ENCODE peak calls at places on chromosomes 7 and 10, in eight cellular contexts. One of them, this sample, is unnamed.

GRCh38 chr7:28605427-28605826 is 193.1 kb downstream of the CREB5 start:
- DNase-seq in GM12878: no peak
- DNase-seq in A549: no peak
- DNase-seq in WTC11: no peak
- DNase-seq in SK-N-SH: no peak
- DNase-seq in IMR-90: no peak
- DNase-seq in HepG2: no peak
- DNase-seq in K562: no peak
- DNase-seq in this sample: no peak

GRCh38 chr7:151137076-151137611 is 30.4 kb downstream of the GBX1 start:
- DNase-seq in GM12878: no peak
- DNase-seq in A549: no peak
- DNase-seq in WTC11: peak
- DNase-seq in SK-N-SH: peak
- DNase-seq in IMR-90: no peak
- DNase-seq in HepG2: no peak
- DNase-seq in K562: no peak
- DNase-seq in this sample: no peak

GRCh38 chr7:150378115-150378852 is 846 bp upstream of the ZNF775 start:
- DNase-seq in GM12878: no peak
- DNase-seq in A549: peak
- DNase-seq in WTC11: peak
- DNase-seq in SK-N-SH: peak
- DNase-seq in IMR-90: peak
- DNase-seq in HepG2: peak
- DNase-seq in K562: peak
- DNase-seq in this sample: peak

GRCh38 chr7:73512018-73512780 is 9.9 kb downstream of the BAZ1B start:
- DNase-seq in GM12878: no peak
- DNase-seq in A549: no peak
- DNase-seq in WTC11: no peak
- DNase-seq in SK-N-SH: no peak
- DNase-seq in IMR-90: peak
- DNase-seq in HepG2: no peak
- DNase-seq in K562: peak
- DNase-seq in this sample: no peak

GRCh38 chr7:27680610-27681009 is 17.9 kb upstream of the HIBADH start:
- DNase-seq in GM12878: no peak
- DNase-seq in A549: no peak
- DNase-seq in WTC11: no peak
- DNase-seq in SK-N-SH: no peak
- DNase-seq in IMR-90: no peak
- DNase-seq in HepG2: no peak
- DNase-seq in K562: no peak
- DNase-seq in this sample: no peak

GRCh38 chr7:142948603-142949002 is 9.3 kb downstream of the LLCFC1 start:
- DNase-seq in GM12878: no peak
- DNase-seq in A549: no peak
- DNase-seq in WTC11: no peak
- DNase-seq in SK-N-SH: no peak
- DNase-seq in IMR-90: no peak
- DNase-seq in HepG2: no peak
- DNase-seq in K562: no peak
- DNase-seq in this sample: no peak

GRCh38 chr10:32139223-32140073 is 83.2 kb upstream of the KIF5B start:
- DNase-seq in GM12878: no peak
- DNase-seq in A549: peak
- DNase-seq in WTC11: peak
- DNase-seq in SK-N-SH: peak
- DNase-seq in IMR-90: peak
- DNase-seq in HepG2: peak
- DNase-seq in K562: peak
- DNase-seq in this sample: peak

GRCh38 chr7:149282331-149282655 is 20.3 kb downstream of the ZNF783 start:
- DNase-seq in GM12878: no peak
- DNase-seq in A549: no peak
- DNase-seq in WTC11: no peak
- DNase-seq in SK-N-SH: no peak
- DNase-seq in IMR-90: no peak
- DNase-seq in HepG2: no peak
- DNase-seq in K562: no peak
- DNase-seq in this sample: no peak

GRCh38 chr10:118500477-118501104 is 94.9 kb downstream of the PRLHR start:
- DNase-seq in GM12878: no peak
- DNase-seq in A549: no peak
- DNase-seq in WTC11: no peak
- DNase-seq in SK-N-SH: peak
- DNase-seq in IMR-90: no peak
- DNase-seq in HepG2: no peak
- DNase-seq in K562: no peak
- DNase-seq in this sample: no peak

GRCh38 chr7:24882989-24883631 is 96.9 kb downstream of the OSBPL3 start:
- DNase-seq in GM12878: no peak
- DNase-seq in A549: no peak
- DNase-seq in WTC11: no peak
- DNase-seq in SK-N-SH: no peak
- DNase-seq in IMR-90: peak
- DNase-seq in HepG2: no peak
- DNase-seq in K562: no peak
- DNase-seq in this sample: no peak

GRCh38 chr10:31599626-31600504 is 280.8 kb downstream of the ZEB1 start:
- DNase-seq in GM12878: no peak
- DNase-seq in A549: no peak
- DNase-seq in WTC11: no peak
- DNase-seq in SK-N-SH: no peak
- DNase-seq in IMR-90: peak
- DNase-seq in HepG2: no peak
- DNase-seq in K562: no peak
- DNase-seq in this sample: no peak

GRCh38 chr10:30430544-30431298 is 3.3 kb upstream of the MAP3K8 start:
- DNase-seq in GM12878: no peak
- DNase-seq in A549: no peak
- DNase-seq in WTC11: no peak
- DNase-seq in SK-N-SH: no peak
- DNase-seq in IMR-90: no peak
- DNase-seq in HepG2: no peak
- DNase-seq in K562: no peak
- DNase-seq in this sample: no peak

GRCh38 chr10:92239600-92240288 is 51.1 kb downstream of the CPEB3 start:
- DNase-seq in GM12878: no peak
- DNase-seq in A549: no peak
- DNase-seq in WTC11: peak
- DNase-seq in SK-N-SH: peak
- DNase-seq in IMR-90: peak
- DNase-seq in HepG2: no peak
- DNase-seq in K562: no peak
- DNase-seq in this sample: peak

GRCh38 chr10:3758491-3758970 is 26.5 kb downstream of the KLF6 start:
- DNase-seq in GM12878: no peak
- DNase-seq in A549: no peak
- DNase-seq in WTC11: no peak
- DNase-seq in SK-N-SH: no peak
- DNase-seq in IMR-90: no peak
- DNase-seq in HepG2: no peak
- DNase-seq in K562: no peak
- DNase-seq in this sample: no peak
- TF ChIP-seq USF2 in GM12878: no peak
- TF ChIP-seq USF2 in A549: no peak
- TF ChIP-seq USF2 in WTC11: no peak
- TF ChIP-seq USF2 in SK-N-SH: no peak
- TF ChIP-seq USF2 in IMR-90: no peak
- TF ChIP-seq USF2 in HepG2: no peak
- TF ChIP-seq USF2 in K562: no peak
- TF ChIP-seq USF2 in this sample: no peak

DNA sequence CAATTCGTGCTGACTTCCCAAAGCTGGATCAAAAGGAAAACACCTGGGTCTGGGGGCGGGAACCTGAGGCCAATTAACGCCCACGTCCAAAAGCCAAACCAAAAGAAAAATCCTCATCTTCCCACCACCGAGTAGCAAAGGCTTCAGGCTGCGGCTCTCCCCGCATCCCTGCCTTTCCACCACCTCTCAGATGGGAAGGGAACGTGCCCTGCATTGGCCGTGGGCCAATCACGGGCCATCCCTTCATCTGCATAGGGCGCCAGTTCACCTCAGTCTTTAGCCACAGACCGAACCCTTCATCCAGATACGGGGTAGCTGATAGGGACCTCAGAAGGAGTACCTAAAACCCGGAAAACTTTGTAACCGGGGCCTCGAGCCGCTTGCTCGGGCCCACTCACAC is 602 bp downstream of the PRPF18 start:
- DNase-seq in GM12878: no peak
- DNase-seq in A549: no peak
- DNase-seq in WTC11: no peak
- DNase-seq in SK-N-SH: peak
- DNase-seq in IMR-90: no peak
- DNase-seq in HepG2: peak
- DNase-seq in K562: peak
- DNase-seq in this sample: no peak
- TF ChIP-seq USF2 in GM12878: no peak
- TF ChIP-seq USF2 in A549: no peak
- TF ChIP-seq USF2 in WTC11: no peak
- TF ChIP-seq USF2 in SK-N-SH: no peak
- TF ChIP-seq USF2 in IMR-90: no peak
- TF ChIP-seq USF2 in HepG2: no peak
- TF ChIP-seq USF2 in K562: no peak
- TF ChIP-seq USF2 in this sample: no peak

GRCh38 chr7:97959046-97959445 is 30.9 kb downstream of the OCM2 start:
- DNase-seq in GM12878: no peak
- DNase-seq in A549: no peak
- DNase-seq in WTC11: no peak
- DNase-seq in SK-N-SH: no peak
- DNase-seq in IMR-90: no peak
- DNase-seq in HepG2: no peak
- DNase-seq in K562: no peak
- DNase-seq in this sample: no peak
- TF ChIP-seq USF2 in GM12878: no peak
- TF ChIP-seq USF2 in A549: no peak
- TF ChIP-seq USF2 in WTC11: no peak
- TF ChIP-seq USF2 in SK-N-SH: no peak
- TF ChIP-seq USF2 in IMR-90: no peak
- TF ChIP-seq USF2 in HepG2: no peak
- TF ChIP-seq USF2 in K562: no peak
- TF ChIP-seq USF2 in this sample: no peak

GRCh38 chr7:43559939-43560335 is 23.0 kb upstream of the STK17A start:
- DNase-seq in GM12878: no peak
- DNase-seq in A549: no peak
- DNase-seq in WTC11: no peak
- DNase-seq in SK-N-SH: no peak
- DNase-seq in IMR-90: no peak
- DNase-seq in HepG2: no peak
- DNase-seq in K562: no peak
- DNase-seq in this sample: no peak
- TF ChIP-seq USF2 in GM12878: no peak
- TF ChIP-seq USF2 in A549: no peak
- TF ChIP-seq USF2 in WTC11: no peak
- TF ChIP-seq USF2 in SK-N-SH: no peak
- TF ChIP-seq USF2 in IMR-90: no peak
- TF ChIP-seq USF2 in HepG2: no peak
- TF ChIP-seq USF2 in K562: no peak
- TF ChIP-seq USF2 in this sample: no peak